ENCODE peak calls at places on chromosomes 5 and 9, in ten cellular contexts. One of them, this sample, is unnamed.

GRCh38 chr5:142053434-142054253 is 40.8 kb upstream of the GNPDA1 start:
- DNase-seq in NB4: peak
- DNase-seq in activated T-cell treated with anti-CD3 and anti-CD28 coated beads for 24 hours: peak
- DNase-seq in pancreas: no peak
- DNase-seq in NCI-H446: no peak
- DNase-seq in SHP77: no peak
- DNase-seq in activated CD8-positive, alpha-beta memory T cell treated with anti-CD3 and anti-CD28 coated beads for 24 hours: no peak
- DNase-seq in NCI-H345: no peak
- DNase-seq in WERI-Rb-1: no peak
- DNase-seq in sciatic nerve: no peak
- DNase-seq in this sample: no peak

GRCh38 chr5:64788156-64788555 is 19.4 kb downstream of the CWC27 start:
- DNase-seq in NB4: no peak
- DNase-seq in activated T-cell treated with anti-CD3 and anti-CD28 coated beads for 24 hours: no peak
- DNase-seq in pancreas: no peak
- DNase-seq in NCI-H446: no peak
- DNase-seq in SHP77: no peak
- DNase-seq in activated CD8-positive, alpha-beta memory T cell treated with anti-CD3 and anti-CD28 coated beads for 24 hours: no peak
- DNase-seq in NCI-H345: no peak
- DNase-seq in WERI-Rb-1: no peak
- DNase-seq in sciatic nerve: no peak
- DNase-seq in this sample: no peak

GRCh38 chr5:73448072-73448432 is 525 bp downstream of the FOXD1 start:
- DNase-seq in NB4: no peak
- DNase-seq in activated T-cell treated with anti-CD3 and anti-CD28 coated beads for 24 hours: no peak
- DNase-seq in pancreas: no peak
- DNase-seq in NCI-H446: no peak
- DNase-seq in SHP77: no peak
- DNase-seq in activated CD8-positive, alpha-beta memory T cell treated with anti-CD3 and anti-CD28 coated beads for 24 hours: peak
- DNase-seq in NCI-H345: no peak
- DNase-seq in WERI-Rb-1: peak
- DNase-seq in sciatic nerve: peak
- DNase-seq in this sample: no peak

GRCh38 chr5:36610629-36611028 is 4.2 kb downstream of the SLC1A3 start:
- DNase-seq in NB4: no peak
- DNase-seq in activated T-cell treated with anti-CD3 and anti-CD28 coated beads for 24 hours: no peak
- DNase-seq in pancreas: no peak
- DNase-seq in NCI-H446: no peak
- DNase-seq in SHP77: no peak
- DNase-seq in activated CD8-positive, alpha-beta memory T cell treated with anti-CD3 and anti-CD28 coated beads for 24 hours: no peak
- DNase-seq in NCI-H345: no peak
- DNase-seq in WERI-Rb-1: no peak
- DNase-seq in sciatic nerve: no peak
- DNase-seq in this sample: no peak

GRCh38 chr5:10625700-10626472 is 62.0 kb downstream of the ANKRD33B start:
- DNase-seq in NB4: no peak
- DNase-seq in activated T-cell treated with anti-CD3 and anti-CD28 coated beads for 24 hours: no peak
- DNase-seq in pancreas: no peak
- DNase-seq in NCI-H446: no peak
- DNase-seq in SHP77: no peak
- DNase-seq in activated CD8-positive, alpha-beta memory T cell treated with anti-CD3 and anti-CD28 coated beads for 24 hours: no peak
- DNase-seq in NCI-H345: no peak
- DNase-seq in WERI-Rb-1: no peak
- DNase-seq in sciatic nerve: no peak
- DNase-seq in this sample: no peak

GRCh38 chr5:163594951-163595350 is 89.5 kb downstream of the MAT2B start:
- DNase-seq in NB4: no peak
- DNase-seq in activated T-cell treated with anti-CD3 and anti-CD28 coated beads for 24 hours: no peak
- DNase-seq in pancreas: no peak
- DNase-seq in NCI-H446: no peak
- DNase-seq in SHP77: no peak
- DNase-seq in activated CD8-positive, alpha-beta memory T cell treated with anti-CD3 and anti-CD28 coated beads for 24 hours: no peak
- DNase-seq in NCI-H345: no peak
- DNase-seq in WERI-Rb-1: no peak
- DNase-seq in sciatic nerve: no peak
- DNase-seq in this sample: no peak

GRCh38 chr9:98709968-98710965 is 1.5 kb upstream of the GABBR2 start:
- DNase-seq in NB4: peak
- DNase-seq in activated T-cell treated with anti-CD3 and anti-CD28 coated beads for 24 hours: no peak
- DNase-seq in pancreas: no peak
- DNase-seq in NCI-H446: no peak
- DNase-seq in SHP77: no peak
- DNase-seq in activated CD8-positive, alpha-beta memory T cell treated with anti-CD3 and anti-CD28 coated beads for 24 hours: no peak
- DNase-seq in NCI-H345: no peak
- DNase-seq in WERI-Rb-1: no peak
- DNase-seq in sciatic nerve: no peak
- DNase-seq in this sample: no peak

GRCh38 chr9:34628656-34629491 is at the start of gene ARID3C:
- DNase-seq in NB4: peak
- DNase-seq in activated T-cell treated with anti-CD3 and anti-CD28 coated beads for 24 hours: peak
- DNase-seq in pancreas: peak
- DNase-seq in NCI-H446: no peak
- DNase-seq in SHP77: no peak
- DNase-seq in activated CD8-positive, alpha-beta memory T cell treated with anti-CD3 and anti-CD28 coated beads for 24 hours: peak
- DNase-seq in NCI-H345: peak
- DNase-seq in WERI-Rb-1: peak
- DNase-seq in sciatic nerve: no peak
- DNase-seq in this sample: no peak

GRCh38 chr5:90949469-90950358 is 391.1 kb downstream of the ADGRV1 start:
- DNase-seq in NB4: no peak
- DNase-seq in activated T-cell treated with anti-CD3 and anti-CD28 coated beads for 24 hours: no peak
- DNase-seq in pancreas: no peak
- DNase-seq in NCI-H446: no peak
- DNase-seq in SHP77: no peak
- DNase-seq in activated CD8-positive, alpha-beta memory T cell treated with anti-CD3 and anti-CD28 coated beads for 24 hours: no peak
- DNase-seq in NCI-H345: no peak
- DNase-seq in WERI-Rb-1: no peak
- DNase-seq in sciatic nerve: no peak
- DNase-seq in this sample: no peak

GRCh38 chr5:34503379-34504346 is 152.5 kb upstream of the RAI14 start:
- DNase-seq in NB4: no peak
- DNase-seq in activated T-cell treated with anti-CD3 and anti-CD28 coated beads for 24 hours: no peak
- DNase-seq in pancreas: no peak
- DNase-seq in NCI-H446: peak
- DNase-seq in SHP77: no peak
- DNase-seq in activated CD8-positive, alpha-beta memory T cell treated with anti-CD3 and anti-CD28 coated beads for 24 hours: no peak
- DNase-seq in NCI-H345: no peak
- DNase-seq in WERI-Rb-1: no peak
- DNase-seq in sciatic nerve: no peak
- DNase-seq in this sample: no peak

GRCh38 chr9:98326402-98327248 is 71.2 kb upstream of the TBC1D2 start:
- DNase-seq in NB4: peak
- DNase-seq in activated T-cell treated with anti-CD3 and anti-CD28 coated beads for 24 hours: no peak
- DNase-seq in pancreas: no peak
- DNase-seq in NCI-H446: no peak
- DNase-seq in SHP77: no peak
- DNase-seq in activated CD8-positive, alpha-beta memory T cell treated with anti-CD3 and anti-CD28 coated beads for 24 hours: no peak
- DNase-seq in NCI-H345: no peak
- DNase-seq in WERI-Rb-1: peak
- DNase-seq in sciatic nerve: no peak
- DNase-seq in this sample: no peak

GRCh38 chr9:21326526-21327139 is 8.6 kb downstream of the KLHL9 start:
- DNase-seq in NB4: peak
- DNase-seq in activated T-cell treated with anti-CD3 and anti-CD28 coated beads for 24 hours: no peak
- DNase-seq in pancreas: no peak
- DNase-seq in NCI-H446: no peak
- DNase-seq in SHP77: no peak
- DNase-seq in activated CD8-positive, alpha-beta memory T cell treated with anti-CD3 and anti-CD28 coated beads for 24 hours: no peak
- DNase-seq in NCI-H345: peak
- DNase-seq in WERI-Rb-1: no peak
- DNase-seq in sciatic nerve: no peak
- DNase-seq in this sample: no peak

GRCh38 chr5:100777680-100778281 is 125.3 kb downstream of the ST8SIA4 start:
- DNase-seq in NB4: peak
- DNase-seq in activated T-cell treated with anti-CD3 and anti-CD28 coated beads for 24 hours: peak
- DNase-seq in pancreas: no peak
- DNase-seq in NCI-H446: no peak
- DNase-seq in SHP77: no peak
- DNase-seq in activated CD8-positive, alpha-beta memory T cell treated with anti-CD3 and anti-CD28 coated beads for 24 hours: no peak
- DNase-seq in NCI-H345: no peak
- DNase-seq in WERI-Rb-1: no peak
- DNase-seq in sciatic nerve: no peak
- DNase-seq in this sample: no peak

GRCh38 chr9:21689851-21690250 is 112.6 kb upstream of the MTAP start:
- DNase-seq in NB4: no peak
- DNase-seq in activated T-cell treated with anti-CD3 and anti-CD28 coated beads for 24 hours: no peak
- DNase-seq in pancreas: no peak
- DNase-seq in NCI-H446: no peak
- DNase-seq in SHP77: no peak
- DNase-seq in activated CD8-positive, alpha-beta memory T cell treated with anti-CD3 and anti-CD28 coated beads for 24 hours: no peak
- DNase-seq in NCI-H345: no peak
- DNase-seq in WERI-Rb-1: no peak
- DNase-seq in sciatic nerve: no peak
- DNase-seq in this sample: no peak

GRCh38 chr5:145854651-145855258 is 18.1 kb downstream of the GRXCR2 start:
- DNase-seq in NB4: peak
- DNase-seq in activated T-cell treated with anti-CD3 and anti-CD28 coated beads for 24 hours: no peak
- DNase-seq in pancreas: no peak
- DNase-seq in NCI-H446: no peak
- DNase-seq in SHP77: no peak
- DNase-seq in activated CD8-positive, alpha-beta memory T cell treated with anti-CD3 and anti-CD28 coated beads for 24 hours: no peak
- DNase-seq in NCI-H345: no peak
- DNase-seq in WERI-Rb-1: no peak
- DNase-seq in sciatic nerve: no peak
- DNase-seq in this sample: no peak

GRCh38 chr5:124741711-124742496 is 4.5 kb downstream of the ZNF608 start:
- DNase-seq in NB4: no peak
- DNase-seq in activated T-cell treated with anti-CD3 and anti-CD28 coated beads for 24 hours: no peak
- DNase-seq in pancreas: no peak
- DNase-seq in NCI-H446: peak
- DNase-seq in SHP77: no peak
- DNase-seq in activated CD8-positive, alpha-beta memory T cell treated with anti-CD3 and anti-CD28 coated beads for 24 hours: no peak
- DNase-seq in NCI-H345: no peak
- DNase-seq in WERI-Rb-1: peak
- DNase-seq in sciatic nerve: no peak
- DNase-seq in this sample: no peak

GRCh38 chr5:161094411-161094810 is 242.4 kb upstream of the ATP10B start:
- DNase-seq in NB4: no peak
- DNase-seq in activated T-cell treated with anti-CD3 and anti-CD28 coated beads for 24 hours: no peak
- DNase-seq in pancreas: no peak
- DNase-seq in NCI-H446: no peak
- DNase-seq in SHP77: no peak
- DNase-seq in activated CD8-positive, alpha-beta memory T cell treated with anti-CD3 and anti-CD28 coated beads for 24 hours: no peak
- DNase-seq in NCI-H345: no peak
- DNase-seq in WERI-Rb-1: no peak
- DNase-seq in sciatic nerve: no peak
- DNase-seq in this sample: no peak

This sample was measured in T follicular helper cell.